ENCODE peak calls at places on chromosome 3, in seven cellular contexts. P is heart left ventricle, W is transverse colon, U is tibial nerve, L is ovary, V is stomach, J is body of pancreas. H is an unnamed sample.

GRCh38 chr3:186035277-186035676 is 73.6 kb downstream of the ETV5 start:
- DNase-seq in V (no peak), L (no peak), U (no peak), J (no peak), P (no peak), W (no peak), H (peak; percentile 30)

GRCh38 chr3:177284383-177284881 is 87.2 kb upstream of the TBL1XR1 start:
- DNase-seq in P (peak; percentile 16), L (peak; percentile 39), V (no peak), W (peak; percentile 59), J (no peak), U (no peak), H (peak; percentile 49)

GRCh38 chr3:131733086-131733841 is 230.5 kb upstream of the MRPL3 start:
- DNase-seq in L (no peak), V (no peak), W (no peak), U (no peak), J (no peak), P (no peak), H (no peak)

GRCh38 chr3:62462097-62462789 is 88.9 kb upstream of the FEZF2 start:
- DNase-seq in V (no peak), P (no peak), L (no peak), J (no peak), W (no peak), U (no peak), H (no peak)

GRCh38 chr3:85316252-85316651 is 357.5 kb downstream of the CADM2 start:
- DNase-seq in W (no peak), J (no peak), V (no peak), L (no peak), P (no peak), U (no peak), H (no peak)

GRCh38 chr3:17946619-17947018 is 204.2 kb upstream of the TBC1D5 start:
- DNase-seq in W (no peak), J (no peak), U (no peak), P (no peak), V (no peak), L (no peak), H (no peak)

GRCh38 chr3:51813539-51813938 is 34.5 kb upstream of the IQCF6 start:
- DNase-seq in U (no peak), P (peak; percentile 65), V (peak; percentile 30), L (no peak), W (no peak), J (no peak), H (no peak)

GRCh38 chr3:143121240-143122088 is 1.9 kb downstream of the CHST2 start:
- DNase-seq in P (peak; percentile 57), U (no peak), J (peak; percentile 16), L (peak; percentile 21), V (peak; percentile 26), W (peak; percentile 50), H (peak; percentile 55)

GRCh38 chr3:156670077-156670476 is 4.3 kb upstream of the TIPARP start:
- DNase-seq in V (no peak), W (no peak), P (no peak), J (no peak), U (no peak), L (no peak), H (no peak)

GRCh38 chr3:32374788-32375595 is 16.7 kb upstream of the CMTM7 start:
- DNase-seq in U (peak; percentile 51), J (peak; percentile 71), V (peak; percentile 59), P (peak; percentile 54), W (peak; percentile 63), L (peak; percentile 54), H (peak; percentile 74)

GRCh38 chr3:146881366-146881765 is 276.2 kb upstream of the PLSCR5 start:
- DNase-seq in P (no peak), L (no peak), V (no peak), J (no peak), U (no peak), W (no peak), H (no peak)

GRCh38 chr3:45607790-45608189 is 13.2 kb downstream of the LIMD1 start:
- DNase-seq in P (peak; percentile 45), J (no peak), U (no peak), L (no peak), W (no peak), V (no peak), H (peak; percentile 71)

DNA sequence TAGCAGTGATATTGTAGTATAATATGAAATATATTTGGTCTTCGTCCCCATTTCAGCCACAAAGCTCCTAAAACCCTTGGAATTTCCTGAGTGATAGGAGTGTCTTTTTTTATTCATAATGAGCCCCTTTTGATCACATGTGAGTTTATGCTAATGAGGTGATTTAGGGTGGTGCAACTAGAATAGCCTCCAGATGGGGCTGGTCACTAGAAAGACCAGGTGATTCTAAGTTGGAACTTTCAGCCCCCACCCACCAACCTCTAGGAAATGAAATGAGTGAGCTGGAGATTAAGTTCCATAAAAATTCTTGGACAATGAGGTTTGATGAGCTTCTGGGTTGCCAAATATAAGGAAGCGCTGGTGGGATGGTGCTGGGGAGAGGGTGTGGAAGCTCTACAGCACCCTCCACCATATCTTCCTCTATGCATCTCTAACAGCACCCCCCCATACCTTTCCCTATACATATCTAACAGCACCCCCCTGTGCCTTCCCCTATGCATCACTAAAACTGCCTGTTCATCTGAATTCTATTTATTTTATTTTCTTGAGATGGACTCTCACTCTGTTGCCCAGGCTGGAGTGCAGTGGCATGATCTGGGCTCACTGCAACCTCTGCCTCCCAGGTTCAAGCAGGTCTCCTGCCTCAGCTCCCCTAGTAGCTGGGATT is 2.1 kb upstream of the SMCO1 start:
- DNase-seq in W (no peak), J (no peak), L (no peak), U (no peak), P (no peak), V (no peak), H (no peak)
- H3K9me3 ChIP-seq in W (peaks cover 28% of the 10 kb centered on the region), J (no peaks in the 10 kb centered on the region), L (peaks cover 9% of the 10 kb centered on the region), U (no peaks in the 10 kb centered on the region), P (no peaks in the 10 kb centered on the region), V (peaks cover 56% of the 10 kb centered on the region), H (peaks cover 31% of the 10 kb centered on the region)

GRCh38 chr3:48270306-48270705 is 29.4 kb downstream of the ZNF589 start:
- DNase-seq in L (no peak), V (no peak), P (no peak), W (no peak), J (no peak), U (no peak), H (no peak)

GRCh38 chr3:48269592-48269991 is 28.7 kb downstream of the ZNF589 start:
- DNase-seq in L (no peak), U (no peak), W (no peak), V (no peak), P (no peak), J (no peak), H (no peak)

GRCh38 chr3:48267782-48268181 is 26.9 kb downstream of the ZNF589 start:
- DNase-seq in V (no peak), P (no peak), U (no peak), J (no peak), W (peak; percentile 25), L (no peak), H (no peak)

GRCh38 chr3:48268936-48269551 is 28.1 kb downstream of the ZNF589 start:
- DNase-seq in W (peak; percentile 47), P (no peak), V (no peak), U (peak; percentile 29), J (no peak), L (no peak), H (no peak)

GRCh38 chr3:48268381-48268935 is 27.6 kb downstream of the ZNF589 start:
- DNase-seq in J (no peak), P (no peak), U (no peak), W (peak; percentile 83), L (no peak), V (peak; percentile 62), H (no peak)
- TF ChIP-seq POLR2A in J (no peak), P (no peak), U (no peak), W (peak; percentile 67), L (no peak), V (no peak), H (no peak)

DNA sequence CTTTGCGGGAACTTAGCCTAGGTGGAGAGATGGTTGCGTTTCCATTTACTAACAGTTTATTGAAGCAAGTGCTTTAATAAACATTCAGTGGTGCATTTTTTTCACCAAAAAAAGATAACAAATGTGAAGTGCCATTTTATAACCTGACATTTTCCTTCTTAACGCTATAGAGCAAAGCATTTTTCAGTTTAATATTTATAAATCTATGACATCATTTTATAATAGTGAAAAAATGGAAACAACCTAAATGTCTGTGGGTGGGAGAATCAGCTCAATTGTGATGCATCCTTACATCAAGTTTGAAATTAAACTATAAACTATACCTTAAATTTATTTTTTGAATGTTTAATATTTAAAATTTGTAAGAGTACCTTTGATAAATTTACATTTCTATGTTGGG is 67.1 kb upstream of the CSTA start:
- DNase-seq in W (no peak), U (no peak), L (no peak), V (no peak), J (no peak), P (no peak), H (no peak)
- H3K9me3 ChIP-seq in W (no peaks in the 10 kb centered on the region), U (no peaks in the 10 kb centered on the region), L (no peaks in the 10 kb centered on the region), V (no peaks in the 10 kb centered on the region), J (no peaks in the 10 kb centered on the region), P (no peaks in the 10 kb centered on the region), H (no peaks in the 10 kb centered on the region)

DNA sequence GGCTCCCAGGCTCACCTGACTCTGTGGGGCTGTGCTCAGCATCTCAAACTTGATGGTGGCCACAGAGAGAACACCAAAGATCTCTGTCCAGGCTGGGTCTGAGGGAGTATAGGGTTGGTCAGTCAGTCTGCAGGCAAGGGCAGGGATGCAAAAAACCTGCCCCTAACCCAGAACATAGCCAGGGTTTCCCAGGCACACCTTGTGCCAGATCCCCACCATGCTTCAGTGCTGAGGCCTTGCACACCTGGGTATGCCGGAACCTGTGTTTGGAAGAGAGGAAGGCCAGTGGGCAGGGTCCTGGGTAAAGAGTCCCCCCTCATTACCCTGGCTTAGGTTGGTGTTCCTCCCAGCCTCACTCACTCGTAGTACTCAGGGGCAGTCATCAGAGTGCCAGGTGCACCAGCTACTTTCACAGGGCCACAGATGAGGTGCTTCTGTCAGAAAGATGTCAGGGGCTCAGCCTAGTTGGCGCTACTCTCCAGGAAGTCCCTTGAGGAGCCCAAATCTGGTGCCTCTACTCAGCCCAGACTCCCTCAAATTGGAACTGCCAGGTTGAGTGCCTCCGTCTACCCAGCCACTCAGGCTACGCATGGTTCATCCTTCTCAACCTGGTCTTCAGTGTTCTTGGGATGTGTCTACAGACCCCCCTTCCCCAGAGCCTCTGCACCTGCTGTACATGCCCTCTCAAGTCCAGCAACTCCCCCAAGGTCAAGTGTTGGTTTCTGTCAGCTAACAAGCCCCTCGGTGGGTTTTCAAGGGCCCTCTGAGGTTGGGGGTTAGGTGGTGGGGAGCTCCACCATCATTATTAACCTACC is 1.8 kb downstream of the DALRD3 start:
- DNase-seq in W (no peak), J (no peak), L (no peak), U (no peak), V (no peak), P (no peak), H (no peak)
- TF ChIP-seq POLR2A in W (peak; percentile 10), J (no peak), L (no peak), U (no peak), V (no peak), P (no peak), H (no peak)